ENCODE peak calls at places on chromosomes 16 and 17, in four cellular contexts. Z, H, E and V are unnamed samples.

GRCh38 chr16:67441907-67442306 is 11.0 kb downstream of the HSD11B2 start:
- DNase-seq in Z (no peak), E (no peak), H (no peak), V (no peak)

GRCh38 chr17:50266384-50267073 is 7.7 kb upstream of the TMEM92 start:
- DNase-seq in E (peak; percentile 55), H (peak; percentile 40), Z (no peak), V (no peak)

GRCh38 chr16:67333315-67333714 is 6.7 kb downstream of the LRRC36 start:
- DNase-seq in Z (no peak), H (no peak), E (no peak), V (no peak)

GRCh38 chr17:27635275-27635823 is 4.4 kb downstream of the LGALS9 start:
- DNase-seq in Z (no peak), E (no peak), H (no peak), V (no peak)

GRCh38 chr16:54964239-54964638 is 33.6 kb downstream of the IRX5 start:
- DNase-seq in E (no peak), H (no peak), Z (no peak), V (no peak)

GRCh38 chr17:57948169-57948554 is 7.0 kb downstream of the CUEDC1 start:
- DNase-seq in H (no peak), E (peak; percentile 43), Z (no peak), V (no peak)

GRCh38 chr16:66224636-66225035 is 141.9 kb upstream of the CDH5 start:
- DNase-seq in Z (no peak), H (no peak), E (no peak), V (peak; percentile 32)

GRCh38 chr16:47063011-47063724 is 80.6 kb downstream of the NETO2 start:
- DNase-seq in H (peak; percentile 8), E (no peak), Z (no peak), V (no peak)

GRCh38 chr16:50448522-50448921 is 79.7 kb upstream of the BRD7 start:
- DNase-seq in H (peak; percentile 73), E (no peak), Z (no peak), V (no peak)

GRCh38 chr17:2068589-2069051 is 13.7 kb downstream of the HIC1 start:
- DNase-seq in E (peak; percentile 80), Z (no peak), H (no peak), V (no peak)

GRCh38 chr17:68595986-68596385 is 5.2 kb downstream of the FAM20A start:
- DNase-seq in Z (no peak), E (no peak), H (no peak), V (no peak)

GRCh38 chr17:68470959-68471358 is 13.7 kb upstream of the WIPI1 start:
- DNase-seq in Z (no peak), H (no peak), E (no peak), V (no peak)

GRCh38 chr17:80948961-80949450 is 42.6 kb upstream of the CHMP6 start:
- DNase-seq in Z (no peak), E (no peak), H (no peak), V (no peak)

GRCh38 chr17:49580981-49581644 is 5.4 kb downstream of the NXPH3 start:
- DNase-seq in H (no peak), Z (no peak), E (no peak), V (no peak)

GRCh38 chr17:61403846-61404701 is 4.4 kb downstream of the TBX2 start:
- DNase-seq in Z (no peak), E (peak; percentile 42), H (peak; percentile 69), V (no peak)

GRCh38 chr17:75878174-75878998 is at the start of gene TRIM47:
- DNase-seq in Z (no peak), H (peak; percentile 69), E (peak; percentile 82), V (no peak)

GRCh38 chr17:31274252-31274651 is 22.8 kb downstream of the OMG start:
- DNase-seq in H (no peak), Z (no peak), E (peak; percentile 73), V (no peak)

GRCh38 chr16:69363281-69363717 is 11.7 kb upstream of the TMED6 start:
- DNase-seq in Z (no peak), H (no peak), E (no peak), V (no peak)

GRCh38 chr17:49548506-49549310 is 27.0 kb upstream of the NXPH3 start:
- DNase-seq in H (peak; percentile 91), E (peak; percentile 40), Z (no peak), V (no peak)

GRCh38 chr16:48099455-48099854 is 56.3 kb downstream of the ABCC12 start:
- DNase-seq in Z (no peak), H (peak; percentile 40), E (no peak), V (no peak)

GRCh38 chr17:35842239-35842638 is 26.5 kb downstream of the HEATR9 start:
- DNase-seq in H (no peak), Z (no peak), E (no peak), V (no peak)

GRCh38 chr17:79536212-79536840 is 74.5 kb downstream of the RBFOX3 start:
- DNase-seq in Z (no peak), H (no peak), E (no peak), V (no peak)

GRCh38 chr16:50273888-50274770 is 7.8 kb downstream of the ADCY7 start:
- DNase-seq in E (no peak), Z (no peak), H (no peak), V (no peak)

GRCh38 chr16:89607937-89608740 is 5.3 kb upstream of the DPEP1 start:
- DNase-seq in Z (no peak), E (no peak), H (no peak), V (no peak)

GRCh38 chr17:78291944-78292910 is 60.8 kb downstream of the TMEM235 start:
- DNase-seq in E (no peak), Z (no peak), H (no peak), V (no peak)

GRCh38 chr17:11625878-11626277 is 27.6 kb downstream of the DNAH9 start:
- DNase-seq in Z (no peak), H (no peak), E (no peak), V (no peak)

GRCh38 chr16:1068451-1068850 is 4.1 kb upstream of the SSTR5 start:
- DNase-seq in Z (no peak), E (no peak), H (no peak), V (no peak)

GRCh38 chr16:25106567-25107465 is 4.7 kb upstream of the LCMT1 start:
- DNase-seq in H (peak; percentile 96), Z (peak; percentile 73), E (peak; percentile 89), V (peak; percentile 82)

GRCh38 chr16:70701036-70701435 is 15.2 kb upstream of the MTSS2 start:
- DNase-seq in E (no peak), H (no peak), Z (no peak), V (no peak)

GRCh38 chr16:86778978-86779377 is 200.6 kb downstream of the FOXL1 start:
- DNase-seq in E (no peak), Z (no peak), H (no peak), V (no peak)

DNA sequence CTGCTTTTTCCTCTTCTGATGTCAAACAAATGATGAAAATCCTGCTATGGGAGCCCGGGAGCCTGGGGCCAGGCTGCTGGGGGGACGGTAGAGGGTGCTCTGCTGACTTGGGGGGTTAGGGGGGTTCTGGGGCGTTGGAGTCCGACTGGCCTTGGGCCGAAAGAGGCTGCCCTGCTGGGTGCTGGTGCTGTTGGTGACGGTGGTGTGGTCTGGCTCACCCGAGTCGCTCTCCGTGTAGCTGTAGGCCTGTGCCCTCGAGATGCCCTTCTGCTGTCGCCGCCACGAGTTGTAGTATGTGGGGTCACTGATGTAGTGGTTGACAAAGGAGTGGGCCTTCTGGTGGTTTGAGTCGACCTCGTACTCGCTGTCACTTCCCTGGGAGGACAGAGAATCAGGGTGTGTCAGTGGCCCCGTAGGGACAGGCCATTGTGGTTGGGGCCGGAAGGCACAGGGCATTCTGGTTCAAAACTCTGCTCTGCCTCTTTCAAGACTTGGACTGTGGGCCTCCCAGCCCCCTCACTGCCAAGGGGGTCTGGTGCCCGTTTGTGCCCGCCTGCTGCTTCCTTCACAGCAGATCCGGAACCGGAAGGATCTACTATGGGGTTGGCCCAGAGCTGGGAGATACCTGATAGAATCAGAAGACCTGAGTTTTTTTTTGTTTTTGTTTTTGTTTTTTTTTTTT is 26.9 kb upstream of the CDC42EP4 start:
- DNase-seq in E (no peak), Z (no peak), H (no peak), V (no peak)
- H2BK12ac ChIP-seq in E (peak overlapping the region; percentile 29), Z (no peak overlapping the region), H (no peak overlapping the region), V (no peak overlapping the region)

DNA sequence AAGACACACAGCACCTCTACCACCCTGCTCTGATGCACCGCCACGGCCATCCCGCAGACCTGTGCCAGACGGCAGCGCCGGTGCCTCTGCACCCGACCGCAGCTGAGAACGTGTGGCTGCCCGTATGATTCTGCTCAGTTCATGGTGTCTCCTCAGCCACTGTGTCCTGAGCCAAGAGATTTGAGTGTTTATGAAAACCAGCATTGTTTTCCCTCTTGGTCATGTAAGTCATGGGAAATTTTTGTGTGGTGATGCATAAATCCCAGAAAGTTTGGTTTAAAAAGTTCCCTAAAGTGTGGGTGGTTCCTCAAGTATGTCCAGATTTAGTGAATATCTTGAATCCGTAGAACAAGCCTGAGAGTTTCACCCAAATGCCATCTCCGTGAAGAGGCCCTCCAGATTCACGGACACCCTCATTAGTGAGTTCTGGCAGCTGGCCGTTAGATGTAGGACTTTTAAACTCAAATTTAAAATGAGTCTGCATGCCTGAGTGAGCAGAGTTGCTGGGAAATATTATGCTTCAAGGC is 57.6 kb downstream of the CDRT4 start:
- DNase-seq in E (peak; percentile 86), H (no peak), Z (no peak), V (no peak)
- H3K9ac ChIP-seq in E (peak overlapping the region; percentile 88), H (no peak overlapping the region), Z (no peak overlapping the region), V (no peak overlapping the region)

DNA sequence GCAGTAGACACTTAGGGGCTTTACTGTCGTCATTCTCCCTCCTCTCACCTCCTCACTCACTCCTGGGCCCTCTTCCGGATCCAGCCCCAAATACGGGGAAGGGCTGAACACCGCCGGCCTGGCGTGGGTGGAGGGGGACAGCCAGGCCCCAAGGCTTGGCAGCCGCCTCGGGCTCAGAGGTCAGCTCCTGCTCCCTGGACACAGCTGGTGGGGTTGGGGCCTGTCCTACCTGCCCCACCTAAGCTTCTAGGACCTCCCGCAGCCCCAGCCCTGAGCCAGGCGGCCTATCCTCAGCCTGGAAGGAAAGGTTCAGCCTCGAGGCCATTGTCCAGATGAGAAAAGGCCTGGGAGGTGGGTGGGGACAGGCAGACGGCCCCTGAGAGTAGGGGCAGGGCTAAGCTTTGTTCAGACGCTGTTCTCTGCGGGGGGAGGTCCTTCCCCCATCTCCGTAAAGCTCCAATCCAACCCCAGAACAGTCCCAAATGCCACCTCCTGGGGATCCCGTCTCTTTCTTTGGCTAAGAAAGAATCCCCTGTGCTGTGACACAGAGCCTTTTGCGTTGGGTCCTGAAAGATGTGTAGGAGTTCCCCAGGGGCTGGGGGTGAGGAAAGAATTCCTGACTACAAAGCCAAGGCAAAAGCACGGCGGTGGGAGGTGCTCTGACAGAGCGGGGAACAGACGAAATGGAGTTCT is 861 bp upstream of the LLGL1 start:
- DNase-seq in Z (peak; percentile 88), E (peak; percentile 50), H (peak; percentile 98), V (peak; percentile 95)
- H2BK12ac ChIP-seq in Z (peak overlapping the region; percentile 77), E (peak overlapping the region; percentile 28), H (no peak overlapping the region), V (no peak overlapping the region)

DNA sequence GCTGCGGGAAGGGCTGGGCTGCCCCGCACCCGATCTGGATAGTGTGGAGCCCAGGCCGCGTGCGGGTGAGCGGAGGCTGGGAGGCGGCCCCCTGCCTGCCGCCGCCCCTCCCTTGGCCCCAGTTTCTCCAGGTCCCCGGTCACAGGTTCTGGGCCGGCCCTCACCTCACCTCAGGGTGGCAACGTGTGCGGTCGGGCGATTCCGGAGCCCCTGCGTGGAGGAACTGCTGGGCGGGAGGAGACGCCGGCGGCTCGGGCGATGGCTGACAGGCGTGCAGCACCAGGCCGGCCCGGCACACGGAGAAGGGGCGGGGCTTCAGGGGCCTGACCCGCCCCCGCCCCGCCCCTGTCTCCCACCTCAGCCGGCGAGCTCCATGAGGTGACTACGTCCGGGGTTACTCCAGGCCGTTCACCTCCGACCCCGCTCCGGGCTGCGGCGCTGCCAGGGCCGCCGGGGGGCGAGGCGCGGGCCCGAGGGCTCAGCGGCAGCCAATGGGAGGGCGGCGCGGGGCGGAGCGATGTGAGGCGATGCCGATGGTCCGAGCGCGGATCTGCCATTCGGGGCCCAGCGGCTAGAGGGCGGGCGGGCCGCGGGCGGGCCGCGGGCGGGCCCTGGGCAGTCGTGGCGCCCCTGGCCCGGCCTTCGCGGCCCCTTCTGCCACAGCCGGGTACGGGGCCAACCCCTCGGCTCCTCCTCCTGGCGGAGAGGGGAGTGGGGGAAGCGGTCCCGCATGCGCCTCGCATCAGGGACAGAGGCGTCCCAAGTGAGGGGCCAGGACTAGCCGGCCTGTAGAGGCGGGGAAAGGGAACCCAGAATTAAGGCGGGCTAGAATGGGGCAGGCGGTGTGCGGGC is 16.7 kb upstream of the C17orf78 start:
- DNase-seq in E (peak; percentile 95), H (peak; percentile 100), Z (peak; percentile 96), V (peak; percentile 98)
- H3K9ac ChIP-seq in E (peak overlapping the region; percentile 90), H (peak overlapping the region; percentile 95), Z (peak overlapping the region; percentile 77), V (peak overlapping the region; percentile 90)